ENCODE peak calls at places on chromosomes 6 and 20, in six cellular contexts. R is colonic mucosa; Y is neural progenitor cell; D is sigmoid colon; V is hepatocyte; K is CD8-positive, alpha-beta T cell. Z is an unnamed sample. For H3K4me1, the result is how much of the 10 kb centered on the place peaks cover.

GRCh38 chr6:17790486-17790885 is 83.8 kb upstream of the NUP153 start:
- DNase-seq in R (no peak), Y (no peak), D (no peak), V (no peak), K (no peak), Z (no peak)

GRCh38 chr6:107153061-107153460 is 37.7 kb upstream of the BEND3 start:
- DNase-seq in R (no peak), Y (no peak), D (no peak), V (peak), K (no peak), Z (no peak)

GRCh38 chr6:137975058-137975940 is 108.2 kb downstream of the TNFAIP3 start:
- DNase-seq in R (no peak), Y (no peak), D (no peak), V (peak), K (peak), Z (no peak)

GRCh38 chr6:28884423-28885148 is 39.2 kb downstream of the TRIM27 start:
- DNase-seq in R (no peak), Y (no peak), D (no peak), V (no peak), K (peak), Z (no peak)

GRCh38 chr6:83417880-83418663 is 12.8 kb downstream of the ME1 start:
- DNase-seq in R (no peak), Y (peak), D (no peak), V (peak), K (no peak), Z (no peak)

GRCh38 chr6:170454512-170455285 is 98.4 kb downstream of the PSMB1 start:
- DNase-seq in R (no peak), Y (no peak), D (no peak), V (no peak), K (no peak), Z (no peak)

GRCh38 chr6:131372535-131372934 is 200.5 kb upstream of the ARG1 start:
- DNase-seq in R (no peak), Y (no peak), D (no peak), V (no peak), K (no peak), Z (no peak)

GRCh38 chr6:145960918-145961604 is 3.1 kb downstream of the SHPRH start:
- DNase-seq in R (no peak), Y (no peak), D (no peak), V (no peak), K (no peak), Z (no peak)

GRCh38 chr6:24882295-24882694 is 53.5 kb downstream of the RIPOR2 start:
- DNase-seq in R (no peak), Y (no peak), D (no peak), V (no peak), K (no peak), Z (no peak)

GRCh38 chr6:21001736-21002135 is 467.5 kb downstream of the CDKAL1 start:
- DNase-seq in R (no peak), Y (no peak), D (no peak), V (no peak), K (no peak), Z (no peak)

GRCh38 chr6:168001037-168001348 is 3.5 kb downstream of the KIF25 start:
- DNase-seq in R (no peak), Y (no peak), D (no peak), V (no peak), K (no peak), Z (no peak)

GRCh38 chr6:2900821-2901644 is 2.1 kb downstream of the SERPINB9 start:
- DNase-seq in R (no peak), Y (no peak), D (no peak), V (no peak), K (no peak), Z (no peak)

GRCh38 chr20:53707341-53708102 is 113.9 kb upstream of the ZNF217 start:
- DNase-seq in R (no peak), Y (no peak), D (no peak), V (no peak), K (no peak), Z (no peak)

GRCh38 chr6:150211700-150212615 is 69.1 kb downstream of the PPP1R14C start:
- DNase-seq in R (no peak), Y (no peak), D (no peak), V (no peak), K (no peak), Z (no peak)

GRCh38 chr20:61263084-61263695 is 11.1 kb downstream of the CDH4 start:
- DNase-seq in R (peak), Y (peak), D (no peak), V (peak), K (no peak), Z (peak)

GRCh38 chr6:109071125-109071917 is 23.3 kb downstream of the SESN1 start:
- DNase-seq in R (no peak), Y (no peak), D (no peak), V (no peak), K (no peak), Z (no peak)

GRCh38 chr6:159217595-159218275 is 48.5 kb downstream of the FNDC1 start:
- DNase-seq in R (no peak), Y (peak), D (no peak), V (peak), K (no peak), Z (peak)

GRCh38 chr20:32356935-32357868 is 929 bp upstream of the ASXL1 start:
- DNase-seq in R (peak), Y (no peak), D (no peak), V (peak), K (no peak), Z (peak)

GRCh38 chr6:5303711-5304110 is 42.4 kb downstream of the FARS2 start:
- DNase-seq in R (no peak), Y (no peak), D (no peak), V (no peak), K (no peak), Z (no peak)

GRCh38 chr6:85752602-85753001 is 109.9 kb upstream of the SYNCRIP start:
- DNase-seq in R (no peak), Y (no peak), D (no peak), V (no peak), K (no peak), Z (no peak)

GRCh38 chr6:169289671-169290408 is 36.2 kb upstream of the THBS2 start:
- DNase-seq in R (no peak), Y (no peak), D (peak), V (no peak), K (no peak), Z (no peak)

GRCh38 chr6:95087394-95088097 is 489.8 kb upstream of the MANEA start:
- DNase-seq in R (no peak), Y (no peak), D (no peak), V (peak), K (no peak), Z (peak)

GRCh38 chr20:17228624-17229061 is 1.8 kb downstream of the PCSK2 start:
- DNase-seq in R (no peak), Y (peak), D (no peak), V (peak), K (no peak), Z (peak)

GRCh38 chr20:31859998-31860380 is 10.3 kb downstream of the DUSP15 start:
- DNase-seq in R (no peak), Y (no peak), D (no peak), V (no peak), K (no peak), Z (no peak)

GRCh38 chr20:48823476-48823875 is 4.3 kb downstream of the PREX1 start:
- DNase-seq in R (no peak), Y (no peak), D (no peak), V (no peak), K (no peak), Z (no peak)
- H3K4me3 ChIP-seq in R (no peak), Y (no peak), D (no peak), V (no peak), K (peak), Z (no peak)

DNA sequence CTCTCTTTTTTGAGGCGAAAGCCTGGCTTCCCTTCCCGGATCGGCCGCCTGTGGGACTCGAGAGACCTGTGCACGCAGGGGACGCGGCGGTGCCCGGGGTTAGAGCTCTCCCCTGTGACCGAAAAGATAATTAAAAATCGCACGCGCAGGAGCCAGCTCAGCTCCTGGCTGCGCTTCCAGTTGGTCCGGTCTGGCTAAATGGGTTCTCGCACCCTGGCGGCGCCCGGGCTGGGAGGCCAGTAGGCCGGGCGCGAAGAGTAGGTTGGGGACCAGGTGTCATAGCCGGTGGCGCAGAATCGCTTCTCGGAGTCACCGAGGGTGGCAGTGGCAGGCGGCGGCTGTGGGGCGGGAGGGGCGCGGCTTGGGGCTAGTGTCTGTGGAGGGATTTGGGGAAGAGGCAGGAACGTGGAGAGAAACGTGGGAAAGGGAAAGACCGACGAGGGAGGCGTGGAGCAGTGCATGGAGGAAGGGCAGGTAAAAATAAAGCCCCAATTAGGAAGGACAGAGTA is 41.9 kb upstream of the SUPT3H start:
- DNase-seq in R (peak), Y (peak), D (peak), V (peak), K (peak), Z (peak)
- TF ChIP-seq CTCF in R (peak), Y (peak), D (no peak), V (peak), K (peak), Z (peak)

GRCh38 chr20:23658336-23658735 is 20.6 kb upstream of the CST3 start:
- DNase-seq in R (no peak), Y (no peak), D (no peak), V (no peak), K (no peak), Z (no peak)
- H3K4me1 ChIP-seq in R (under half), Y (under half), D (under half), V (under half), K (under half), Z (under half)

DNA sequence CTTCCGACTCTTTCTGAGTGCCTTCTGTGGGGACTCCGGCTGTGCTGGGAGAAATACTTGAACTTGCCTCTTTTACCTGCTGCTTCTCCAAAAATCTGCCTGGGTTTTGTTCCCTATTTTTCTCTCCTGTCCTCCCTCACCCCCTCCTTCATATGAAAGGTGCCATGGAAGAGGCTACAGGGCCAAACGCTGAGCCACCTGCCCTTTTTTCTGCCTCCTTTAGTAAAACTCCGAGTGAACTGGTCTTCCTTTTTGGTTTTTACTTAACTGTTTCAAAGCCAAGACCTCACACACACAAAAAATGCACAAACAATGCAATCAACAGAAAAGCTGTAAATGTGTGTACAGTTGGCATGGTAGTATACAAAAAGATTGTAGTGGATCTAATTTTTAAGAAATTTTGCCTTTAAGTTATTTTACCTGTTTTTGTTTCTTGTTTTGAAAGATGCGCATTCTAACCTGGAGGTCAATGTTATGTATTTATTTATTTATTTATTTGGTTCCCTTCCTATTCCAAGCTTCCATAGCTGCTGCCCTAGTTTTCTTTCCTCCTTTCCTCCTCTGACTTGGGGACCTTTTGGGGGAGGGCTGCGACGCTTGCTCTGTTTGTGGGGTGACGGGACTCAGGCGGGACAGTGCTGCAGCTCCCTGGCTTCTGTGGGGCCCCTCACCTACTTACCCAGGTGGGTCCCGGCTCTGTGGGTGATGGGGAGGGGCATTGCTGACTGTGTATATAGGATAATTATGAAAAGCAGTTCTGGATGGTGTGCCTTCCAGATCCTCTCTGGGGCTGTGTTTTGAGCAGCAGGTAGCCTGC is 4.8 kb downstream of the PIM1 start:
- DNase-seq in R (no peak), Y (no peak), D (no peak), V (no peak), K (no peak), Z (no peak)
- H3K4me3 ChIP-seq in R (peak), Y (no peak), D (no peak), V (no peak), K (peak), Z (no peak)

DNA sequence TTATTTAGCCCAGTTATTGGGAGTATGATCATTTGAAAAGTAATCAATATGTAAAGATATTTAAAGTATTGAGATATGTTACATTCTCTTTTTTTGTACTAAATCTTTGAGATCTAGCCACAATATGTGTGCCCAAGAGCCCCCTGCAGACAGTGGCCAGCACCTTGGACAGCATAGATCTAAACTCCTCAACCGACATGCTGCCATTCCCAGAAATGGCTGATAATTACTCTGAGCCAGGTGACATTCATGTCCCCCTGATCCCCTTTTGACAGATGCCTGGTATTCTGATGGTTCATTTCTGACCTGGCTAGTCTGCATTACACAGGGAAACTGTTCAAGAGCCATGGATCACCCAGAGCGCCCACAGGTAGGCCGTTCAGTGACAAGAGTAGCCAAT is 177.1 kb downstream of the ZDHHC14 start:
- DNase-seq in R (no peak), Y (no peak), D (no peak), V (no peak), K (no peak), Z (no peak)
- TF ChIP-seq CTCF in R (no peak), Y (no peak), D (no peak), V (no peak), K (no peak), Z (no peak)

DNA sequence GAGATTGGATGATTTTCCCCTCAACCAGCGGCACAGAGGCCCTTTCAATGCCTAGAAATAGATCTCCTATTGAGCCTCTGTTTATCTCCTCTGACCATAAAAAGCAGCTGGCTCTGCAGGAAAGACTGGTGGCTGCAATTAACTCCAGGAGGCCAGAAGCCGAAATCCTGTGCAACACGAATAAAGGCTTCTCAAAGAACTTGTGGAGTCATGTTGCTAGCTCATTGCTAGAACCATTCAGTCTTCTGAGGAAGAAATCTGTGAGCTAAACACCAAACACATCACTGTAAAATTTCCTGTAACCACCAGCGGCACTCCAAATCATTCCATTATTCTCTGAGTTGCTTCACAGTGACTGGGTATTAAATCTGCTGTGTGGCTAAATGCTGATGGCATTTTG is 49.1 kb upstream of the TPD52L1 start:
- DNase-seq in R (no peak), Y (peak), D (no peak), V (no peak), K (no peak), Z (no peak)
- H3K4me1 ChIP-seq in R (under half), Y (under half), D (under half), V (under half), K (under half), Z (under half)

GRCh38 chr6:29964553-29964903 is 22.2 kb downstream of the HLA-A start:
- DNase-seq in R (no peak), Y (peak), D (no peak), V (no peak), K (no peak), Z (peak)

GRCh38 chr6:29968130-29968529 is 25.8 kb downstream of the HLA-A start:
- DNase-seq in R (no peak), Y (no peak), D (no peak), V (no peak), K (no peak), Z (no peak)

GRCh38 chr6:29964904-29965872 is 22.9 kb downstream of the HLA-A start:
- DNase-seq in R (peak), Y (peak), D (peak), V (peak), K (peak), Z (peak)

GRCh38 chr6:29967379-29968010 is 25.2 kb downstream of the HLA-A start:
- DNase-seq in R (peak), Y (peak), D (no peak), V (peak), K (no peak), Z (no peak)

GRCh38 chr6:29965873-29966601 is 23.7 kb downstream of the HLA-A start:
- DNase-seq in R (peak), Y (peak), D (peak), V (peak), K (no peak), Z (peak)
- H3K4me3 ChIP-seq in R (peak), Y (peak), D (peak), V (no peak), K (peak), Z (peak)

GRCh38 chr20:59405819-59406218 is 105.4 kb downstream of the EDN3 start:
- DNase-seq in R (no peak), Y (no peak), D (peak), V (no peak), K (no peak), Z (no peak)
- TF ChIP-seq CTCF in R (no peak), Y (no peak), D (no peak), V (no peak), K (no peak), Z (no peak)